ENCODE peak calls at places on chromosomes 12 and 14, in five cellular contexts. G is pancreas; O is astrocyte of the spinal cord; D is stimulated activated CD4-positive, alpha-beta T cell treated with anti-CD3 and anti-CD28 coated beads, Interleukin-4, amount 100 ng/mL, for 48 hours; X is astrocyte of the cerebellum. Y is an unnamed sample.

GRCh38 chr12:52186135-52186840 is 5.5 kb downstream of the KRT80 start:
- DNase-seq in G (no peak), O (peak; percentile 86), D (no peak), X (peak; percentile 38), Y (no peak)

GRCh38 chr14:95818581-95818980 is 58.1 kb upstream of the TUNAR start:
- DNase-seq in G (no peak), O (no peak), D (no peak), X (no peak), Y (no peak)

GRCh38 chr14:52563120-52563519 is 10.5 kb downstream of the GPR137C start:
- DNase-seq in G (no peak), O (peak; percentile 46), D (no peak), X (no peak), Y (no peak)

GRCh38 chr12:49720214-49720613 is 13.0 kb upstream of the FMNL3 start:
- DNase-seq in G (no peak), O (no peak), D (no peak), X (no peak), Y (no peak)

GRCh38 chr12:49843871-49844437 is 1.0 kb upstream of the BCDIN3D start:
- DNase-seq in G (no peak), O (no peak), D (no peak), X (no peak), Y (no peak)

GRCh38 chr12:82708507-82708906 is 21.8 kb downstream of the TMTC2 start:
- DNase-seq in G (no peak), O (no peak), D (no peak), X (no peak), Y (no peak)

GRCh38 chr12:71840226-71840847 is 778 bp downstream of the TBC1D15 start:
- DNase-seq in G (peak; percentile 21), O (peak; percentile 72), D (no peak), X (peak; percentile 32), Y (peak; percentile 39)

GRCh38 chr14:93734086-93734822 is 54.0 kb downstream of the PRIMA1 start:
- DNase-seq in G (no peak), O (no peak), D (no peak), X (no peak), Y (no peak)

GRCh38 chr14:59463773-59464650 is 1.2 kb downstream of the GPR135 start:
- DNase-seq in G (peak; percentile 30), O (no peak), D (peak; percentile 24), X (no peak), Y (no peak)

GRCh38 chr12:107025691-107026090 is 38.7 kb upstream of the MTERF2 start:
- DNase-seq in G (no peak), O (no peak), D (no peak), X (no peak), Y (no peak)

GRCh38 chr12:62192486-62193250 is 67.5 kb upstream of the USP15 start:
- DNase-seq in G (peak; percentile 47), O (peak; percentile 85), D (peak; percentile 33), X (peak; percentile 79), Y (peak; percentile 78)